ENCODE peak calls at places on chromosomes 6 and 20, in ten cellular contexts. S is A549, X is choroid plexus epithelial cell, G is breast epithelium, T is GM12864, U is pancreas, W is cardiac muscle cell, Z is mammary epithelial cell, H is astrocyte, B is heart right ventricle. L is an unnamed sample.

GRCh38 chr6:126027601-126028000 is 41.3 kb downstream of the TRMT11 start:
- DNase-seq in S (no peak), X (peak), G (no peak), T (no peak), U (no peak), W (no peak), Z (no peak), H (peak), B (no peak), L (no peak)

GRCh38 chr20:59125909-59126308 is 37.7 kb upstream of the ZNF831 start:
- DNase-seq in S (no peak), X (no peak), G (no peak), T (no peak), U (no peak), W (no peak), Z (no peak), H (no peak), B (no peak), L (no peak)

GRCh38 chr6:9647043-9647520 is 767.8 kb downstream of the TFAP2A start:
- DNase-seq in S (no peak), X (no peak), G (no peak), T (no peak), U (no peak), W (no peak), Z (no peak), H (peak), B (no peak), L (no peak)

GRCh38 chr6:170224694-170225660 is 65.9 kb downstream of the DLL1 start:
- DNase-seq in S (no peak), X (peak), G (peak), T (no peak), U (peak), W (peak), Z (peak), H (peak), B (no peak), L (no peak)

GRCh38 chr6:41371461-41371991 is 36.1 kb downstream of the NCR2 start:
- DNase-seq in S (no peak), X (peak), G (peak), T (no peak), U (no peak), W (peak), Z (no peak), H (peak), B (peak), L (no peak)

GRCh38 chr20:6940052-6940451 is 172.6 kb downstream of the BMP2 start:
- DNase-seq in S (peak), X (peak), G (no peak), T (no peak), U (no peak), W (peak), Z (peak), H (no peak), B (no peak), L (peak)

GRCh38 chr20:38252292-38253288 is 7.9 kb downstream of the KIAA1755 start:
- DNase-seq in S (no peak), X (peak), G (no peak), T (no peak), U (no peak), W (peak), Z (no peak), H (peak), B (no peak), L (no peak)

GRCh38 chr6:84687487-84687886 is 76.9 kb downstream of the TBX18 start:
- DNase-seq in S (no peak), X (peak), G (no peak), T (no peak), U (no peak), W (no peak), Z (no peak), H (peak), B (no peak), L (no peak)

GRCh38 chr6:109791301-109791700 is 100.2 kb downstream of the FIG4 start:
- DNase-seq in S (no peak), X (no peak), G (no peak), T (no peak), U (no peak), W (no peak), Z (no peak), H (peak), B (no peak), L (no peak)

GRCh38 chr6:79430913-79431312 is 106.3 kb downstream of the LCA5 start:
- DNase-seq in S (no peak), X (no peak), G (no peak), T (no peak), U (no peak), W (no peak), Z (no peak), H (no peak), B (no peak), L (no peak)

GRCh38 chr6:81609736-81610135 is 142.7 kb downstream of the TENT5A start:
- DNase-seq in S (no peak), X (no peak), G (no peak), T (no peak), U (no peak), W (no peak), Z (no peak), H (no peak), B (no peak), L (no peak)

GRCh38 chr6:135675026-135675425 is 176.5 kb upstream of the PDE7B start:
- DNase-seq in S (no peak), X (peak), G (no peak), T (no peak), U (no peak), W (no peak), Z (no peak), H (no peak), B (no peak), L (no peak)

DNA sequence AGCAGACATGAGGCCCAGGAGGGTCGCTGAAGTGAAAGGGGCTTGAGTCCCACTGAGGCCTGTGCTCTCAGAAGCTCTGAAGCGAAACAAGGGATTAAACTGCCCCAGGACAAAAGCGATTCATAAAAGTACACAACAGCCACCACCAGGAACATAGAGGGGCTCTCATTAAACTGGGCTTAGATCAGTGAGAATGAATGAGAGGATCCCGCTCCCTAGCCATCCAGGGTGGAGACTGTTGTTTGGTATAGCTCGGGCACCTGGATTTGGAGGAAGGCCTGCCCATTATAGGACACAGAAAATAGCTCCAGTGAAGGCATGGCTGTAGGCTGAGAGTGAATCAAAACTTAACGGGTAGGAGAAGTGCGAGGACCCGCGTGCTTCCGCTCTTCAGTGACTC is 91.6 kb upstream of the TAB2 start:
- DNase-seq in S (no peak), X (no peak), G (no peak), T (no peak), U (no peak), W (no peak), Z (no peak), H (no peak), B (no peak), L (no peak)
- TF ChIP-seq CTCF in S (no peak), X (no peak), G (no peak), T (no peak), U (no peak), W (no peak), Z (no peak), H (no peak), B (no peak), L (no peak)

DNA sequence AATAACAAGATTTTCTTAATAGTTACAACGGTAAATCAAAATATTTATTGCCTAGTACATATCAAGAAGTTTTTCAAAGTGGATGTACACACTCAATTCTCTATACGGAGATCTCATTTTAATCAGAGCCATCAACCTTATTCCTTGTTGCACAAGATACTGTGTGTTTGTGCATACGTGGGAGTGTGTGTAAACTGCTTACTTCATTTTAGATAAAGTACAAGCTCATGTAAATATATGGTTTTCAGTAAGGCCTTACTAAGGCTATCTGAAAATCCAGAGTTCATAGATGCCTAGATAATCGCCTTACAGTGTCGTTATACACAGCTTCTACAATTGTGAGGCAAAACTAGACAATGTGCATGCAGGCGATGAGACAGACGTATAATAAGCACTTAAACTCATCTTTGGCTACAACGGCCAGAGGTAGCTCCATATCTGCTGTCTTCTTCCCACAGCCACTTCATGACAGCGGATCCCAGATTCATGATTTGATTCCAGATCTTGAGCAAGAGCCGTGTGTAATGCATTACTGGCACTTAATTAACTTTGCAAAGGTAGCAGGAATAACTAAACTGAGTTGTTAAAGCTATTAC is 2.5 kb downstream of the PERP start:
- DNase-seq in S (no peak), X (no peak), G (no peak), T (no peak), U (no peak), W (no peak), Z (peak), H (no peak), B (no peak), L (no peak)
- H3K4me3 ChIP-seq in S (peak), X (peak), G (peak), T (no peak), U (no peak), W (no peak), Z (peak), H (no peak), B (peak), L (no peak)

GRCh38 chr6:155260686-155261085 is 3.1 kb upstream of the CLDN20 start:
- DNase-seq in S (no peak), X (no peak), G (no peak), T (no peak), U (no peak), W (no peak), Z (no peak), H (no peak), B (no peak), L (peak)

GRCh38 chr6:155259202-155259601 is 4.6 kb upstream of the CLDN20 start:
- DNase-seq in S (no peak), X (no peak), G (no peak), T (no peak), U (no peak), W (no peak), Z (no peak), H (no peak), B (no peak), L (no peak)

GRCh38 chr6:155262655-155263054 is 1.2 kb upstream of the CLDN20 start:
- DNase-seq in S (no peak), X (no peak), G (no peak), T (no peak), U (no peak), W (no peak), Z (no peak), H (no peak), B (no peak), L (no peak)

GRCh38 chr6:155259897-155260296 is 3.9 kb upstream of the CLDN20 start:
- DNase-seq in S (no peak), X (no peak), G (no peak), T (no peak), U (no peak), W (no peak), Z (no peak), H (no peak), B (no peak), L (no peak)

GRCh38 chr6:155261146-155261900 is 2.5 kb upstream of the CLDN20 start:
- DNase-seq in S (no peak), X (no peak), G (no peak), T (no peak), U (no peak), W (no peak), Z (no peak), H (no peak), B (no peak), L (peak)
- TF ChIP-seq CTCF in S (no peak), X (peak), G (no peak), T (no peak), U (no peak), W (no peak), Z (no peak), H (no peak), B (no peak), L (no peak)

GRCh38 chr20:4434681-4435080 is 287.0 kb upstream of the PRND start:
- DNase-seq in S (no peak), X (no peak), G (no peak), T (no peak), U (no peak), W (no peak), Z (no peak), H (no peak), B (no peak), L (no peak)

GRCh38 chr20:4435210-4435609 is 286.5 kb upstream of the PRND start:
- DNase-seq in S (no peak), X (no peak), G (no peak), T (no peak), U (no peak), W (no peak), Z (no peak), H (peak), B (no peak), L (no peak)

GRCh38 chr20:4439461-4439860 is 282.2 kb upstream of the PRND start:
- DNase-seq in S (no peak), X (no peak), G (no peak), T (no peak), U (no peak), W (no peak), Z (no peak), H (no peak), B (no peak), L (no peak)

GRCh38 chr20:4437131-4437530 is 284.6 kb upstream of the PRND start:
- DNase-seq in S (no peak), X (no peak), G (no peak), T (no peak), U (no peak), W (no peak), Z (no peak), H (no peak), B (no peak), L (no peak)

GRCh38 chr20:4435671-4436070 is 286.0 kb upstream of the PRND start:
- DNase-seq in S (no peak), X (no peak), G (no peak), T (no peak), U (no peak), W (no peak), Z (no peak), H (no peak), B (no peak), L (no peak)
- H3K4me3 ChIP-seq in S (no peak), X (no peak), G (no peak), T (no peak), U (no peak), W (no peak), Z (no peak), H (no peak), B (no peak), L (no peak)